ENCODE peak calls at places on chromosomes 1 and 21, in six cellular contexts. One of them, this sample, is unnamed.

GRCh38 chr1:25645641-25646400 is 29.2 kb downstream of the MAN1C1 start:
- DNase-seq in tibial artery: no peak
- DNase-seq in brain microvascular endothelial cell: no peak
- DNase-seq in neural crest cell: no peak
- DNase-seq in MCF 10A: no peak
- DNase-seq in nephron progenitor cell: no peak
- DNase-seq in this sample: no peak

GRCh38 chr1:30786264-30786991 is 28.9 kb upstream of the LAPTM5 start:
- DNase-seq in neural crest cell: peak; percentile 73
- DNase-seq in MCF 10A: peak; percentile 66
- DNase-seq in nephron progenitor cell: no peak
- DNase-seq in brain microvascular endothelial cell: no peak
- DNase-seq in tibial artery: no peak
- DNase-seq in this sample: no peak

GRCh38 chr1:22533244-22533643 is 30.0 kb upstream of the EPHA8 start:
- DNase-seq in neural crest cell: no peak
- DNase-seq in tibial artery: no peak
- DNase-seq in brain microvascular endothelial cell: no peak
- DNase-seq in nephron progenitor cell: no peak
- DNase-seq in MCF 10A: no peak
- DNase-seq in this sample: no peak

GRCh38 chr1:87437663-87438295 is 109.1 kb downstream of the LMO4 start:
- DNase-seq in nephron progenitor cell: no peak
- DNase-seq in neural crest cell: no peak
- DNase-seq in tibial artery: no peak
- DNase-seq in brain microvascular endothelial cell: no peak
- DNase-seq in MCF 10A: no peak
- DNase-seq in this sample: no peak

GRCh38 chr1:245765241-245766000 is 610.6 kb downstream of the KIF26B start:
- DNase-seq in MCF 10A: no peak
- DNase-seq in tibial artery: no peak
- DNase-seq in nephron progenitor cell: no peak
- DNase-seq in brain microvascular endothelial cell: peak; percentile 51
- DNase-seq in neural crest cell: no peak
- DNase-seq in this sample: no peak

GRCh38 chr1:6133146-6133895 is 46.8 kb downstream of the CHD5 start:
- DNase-seq in neural crest cell: no peak
- DNase-seq in nephron progenitor cell: no peak
- DNase-seq in brain microvascular endothelial cell: no peak
- DNase-seq in MCF 10A: no peak
- DNase-seq in tibial artery: no peak
- DNase-seq in this sample: no peak

GRCh38 chr1:55970711-55971110 is 608.7 kb downstream of the PLPP3 start:
- DNase-seq in MCF 10A: peak; percentile 23
- DNase-seq in neural crest cell: no peak
- DNase-seq in tibial artery: no peak
- DNase-seq in brain microvascular endothelial cell: no peak
- DNase-seq in nephron progenitor cell: no peak
- DNase-seq in this sample: no peak

GRCh38 chr1:76620371-76620770 is 246.9 kb upstream of the ST6GALNAC5 start:
- DNase-seq in nephron progenitor cell: no peak
- DNase-seq in neural crest cell: no peak
- DNase-seq in brain microvascular endothelial cell: no peak
- DNase-seq in tibial artery: no peak
- DNase-seq in MCF 10A: no peak
- DNase-seq in this sample: no peak

GRCh38 chr1:156342556-156342955 is 4.2 kb downstream of the TSACC start:
- DNase-seq in tibial artery: no peak
- DNase-seq in nephron progenitor cell: no peak
- DNase-seq in MCF 10A: no peak
- DNase-seq in neural crest cell: no peak
- DNase-seq in brain microvascular endothelial cell: peak; percentile 22
- DNase-seq in this sample: no peak

GRCh38 chr1:89844860-89845259 is 24.0 kb downstream of the LRRC8D start:
- DNase-seq in tibial artery: no peak
- DNase-seq in nephron progenitor cell: no peak
- DNase-seq in brain microvascular endothelial cell: no peak
- DNase-seq in MCF 10A: no peak
- DNase-seq in neural crest cell: no peak
- DNase-seq in this sample: no peak

GRCh38 chr1:88284666-88285366 is 399.3 kb upstream of the PKN2 start:
- DNase-seq in MCF 10A: no peak
- DNase-seq in brain microvascular endothelial cell: no peak
- DNase-seq in neural crest cell: no peak
- DNase-seq in nephron progenitor cell: no peak
- DNase-seq in tibial artery: no peak
- DNase-seq in this sample: no peak

GRCh38 chr1:225449261-225449660 is 21.4 kb upstream of the LBR start:
- DNase-seq in nephron progenitor cell: no peak
- DNase-seq in MCF 10A: peak; percentile 100
- DNase-seq in tibial artery: no peak
- DNase-seq in neural crest cell: no peak
- DNase-seq in brain microvascular endothelial cell: no peak
- DNase-seq in this sample: no peak

GRCh38 chr1:15279576-15280230 is 32.7 kb downstream of the FHAD1 start:
- DNase-seq in nephron progenitor cell: no peak
- DNase-seq in tibial artery: no peak
- DNase-seq in brain microvascular endothelial cell: no peak
- DNase-seq in MCF 10A: no peak
- DNase-seq in neural crest cell: no peak
- DNase-seq in this sample: no peak

GRCh38 chr1:3060601-3061551 is 8.1 kb upstream of the PRDM16 start:
- DNase-seq in nephron progenitor cell: no peak
- DNase-seq in MCF 10A: no peak
- DNase-seq in brain microvascular endothelial cell: no peak
- DNase-seq in neural crest cell: no peak
- DNase-seq in tibial artery: no peak
- DNase-seq in this sample: no peak

GRCh38 chr1:96923753-96924152 is 202.2 kb downstream of the PTBP2 start:
- DNase-seq in neural crest cell: no peak
- DNase-seq in tibial artery: no peak
- DNase-seq in nephron progenitor cell: no peak
- DNase-seq in brain microvascular endothelial cell: no peak
- DNase-seq in MCF 10A: no peak
- DNase-seq in this sample: no peak

GRCh38 chr21:15552914-15553491 is 176.8 kb upstream of the USP25 start:
- DNase-seq in tibial artery: no peak
- DNase-seq in MCF 10A: peak; percentile 41
- DNase-seq in neural crest cell: no peak
- DNase-seq in nephron progenitor cell: no peak
- DNase-seq in brain microvascular endothelial cell: no peak
- DNase-seq in this sample: peak; percentile 4

GRCh38 chr1:206102292-206102936 is 14.8 kb downstream of the AVPR1B start:
- DNase-seq in tibial artery: no peak
- DNase-seq in brain microvascular endothelial cell: no peak
- DNase-seq in MCF 10A: no peak
- DNase-seq in nephron progenitor cell: no peak
- DNase-seq in neural crest cell: no peak
- DNase-seq in this sample: no peak

GRCh38 chr1:185401019-185401418 is 84.0 kb upstream of the IVNS1ABP start:
- DNase-seq in MCF 10A: peak; percentile 66
- DNase-seq in tibial artery: no peak
- DNase-seq in brain microvascular endothelial cell: peak; percentile 90
- DNase-seq in neural crest cell: no peak
- DNase-seq in nephron progenitor cell: no peak
- DNase-seq in this sample: no peak

GRCh38 chr1:52919051-52919719 is 2.4 kb downstream of the ECHDC2 start:
- DNase-seq in nephron progenitor cell: no peak
- DNase-seq in neural crest cell: no peak
- DNase-seq in tibial artery: no peak
- DNase-seq in brain microvascular endothelial cell: no peak
- DNase-seq in MCF 10A: peak; percentile 17
- DNase-seq in this sample: no peak

GRCh38 chr1:117841117-117841650 is 88.2 kb downstream of the GDAP2 start:
- DNase-seq in nephron progenitor cell: no peak
- DNase-seq in tibial artery: no peak
- DNase-seq in MCF 10A: no peak
- DNase-seq in brain microvascular endothelial cell: no peak
- DNase-seq in neural crest cell: no peak
- DNase-seq in this sample: no peak

GRCh38 chr1:107510347-107510746 is 369.5 kb downstream of the NTNG1 start:
- DNase-seq in nephron progenitor cell: no peak
- DNase-seq in brain microvascular endothelial cell: no peak
- DNase-seq in MCF 10A: no peak
- DNase-seq in tibial artery: no peak
- DNase-seq in neural crest cell: no peak
- DNase-seq in this sample: no peak

GRCh38 chr1:18898567-18898966 is 3.8 kb downstream of the ALDH4A1 start:
- DNase-seq in MCF 10A: no peak
- DNase-seq in nephron progenitor cell: no peak
- DNase-seq in tibial artery: no peak
- DNase-seq in brain microvascular endothelial cell: no peak
- DNase-seq in neural crest cell: no peak
- DNase-seq in this sample: no peak

GRCh38 chr1:116360435-116361173 is 12.4 kb upstream of the ATP1A1 start:
- DNase-seq in brain microvascular endothelial cell: no peak
- DNase-seq in neural crest cell: no peak
- DNase-seq in nephron progenitor cell: no peak
- DNase-seq in tibial artery: no peak
- DNase-seq in MCF 10A: peak; percentile 48
- DNase-seq in this sample: peak; percentile 22
- TF ChIP-seq CTCF in brain microvascular endothelial cell: no peak
- TF ChIP-seq CTCF in neural crest cell: peak; percentile 41
- TF ChIP-seq CTCF in nephron progenitor cell: no peak
- TF ChIP-seq CTCF in tibial artery: peak; percentile 36
- TF ChIP-seq CTCF in MCF 10A: peak; percentile 21
- TF ChIP-seq CTCF in this sample: no peak

GRCh38 chr1:160342953-160343869 is at the start of the genes COPA and NCSTN:
- DNase-seq in tibial artery: peak; percentile 95
- DNase-seq in brain microvascular endothelial cell: peak; percentile 97
- DNase-seq in neural crest cell: peak; percentile 86
- DNase-seq in MCF 10A: peak; percentile 98
- DNase-seq in nephron progenitor cell: peak; percentile 90
- DNase-seq in this sample: peak; percentile 90
- TF ChIP-seq CTCF in tibial artery: no peak
- TF ChIP-seq CTCF in brain microvascular endothelial cell: peak; percentile 1
- TF ChIP-seq CTCF in neural crest cell: no peak
- TF ChIP-seq CTCF in MCF 10A: no peak
- TF ChIP-seq CTCF in nephron progenitor cell: no peak
- TF ChIP-seq CTCF in this sample: no peak

GRCh38 chr1:38073926-38074677 is 27.5 kb upstream of the POU3F1 start:
- DNase-seq in MCF 10A: no peak
- DNase-seq in neural crest cell: no peak
- DNase-seq in tibial artery: no peak
- DNase-seq in brain microvascular endothelial cell: no peak
- DNase-seq in nephron progenitor cell: no peak
- DNase-seq in this sample: no peak

GRCh38 chr1:38068220-38068979 is 21.8 kb upstream of the POU3F1 start:
- DNase-seq in tibial artery: no peak
- DNase-seq in MCF 10A: no peak
- DNase-seq in brain microvascular endothelial cell: no peak
- DNase-seq in neural crest cell: no peak
- DNase-seq in nephron progenitor cell: no peak
- DNase-seq in this sample: no peak

GRCh38 chr1:38068980-38069340 is 22.4 kb upstream of the POU3F1 start:
- DNase-seq in MCF 10A: no peak
- DNase-seq in neural crest cell: no peak
- DNase-seq in nephron progenitor cell: no peak
- DNase-seq in brain microvascular endothelial cell: no peak
- DNase-seq in tibial artery: no peak
- DNase-seq in this sample: no peak

GRCh38 chr1:38072858-38073257 is 26.3 kb upstream of the POU3F1 start:
- DNase-seq in brain microvascular endothelial cell: no peak
- DNase-seq in MCF 10A: no peak
- DNase-seq in neural crest cell: no peak
- DNase-seq in tibial artery: no peak
- DNase-seq in nephron progenitor cell: no peak
- DNase-seq in this sample: no peak

DNA sequence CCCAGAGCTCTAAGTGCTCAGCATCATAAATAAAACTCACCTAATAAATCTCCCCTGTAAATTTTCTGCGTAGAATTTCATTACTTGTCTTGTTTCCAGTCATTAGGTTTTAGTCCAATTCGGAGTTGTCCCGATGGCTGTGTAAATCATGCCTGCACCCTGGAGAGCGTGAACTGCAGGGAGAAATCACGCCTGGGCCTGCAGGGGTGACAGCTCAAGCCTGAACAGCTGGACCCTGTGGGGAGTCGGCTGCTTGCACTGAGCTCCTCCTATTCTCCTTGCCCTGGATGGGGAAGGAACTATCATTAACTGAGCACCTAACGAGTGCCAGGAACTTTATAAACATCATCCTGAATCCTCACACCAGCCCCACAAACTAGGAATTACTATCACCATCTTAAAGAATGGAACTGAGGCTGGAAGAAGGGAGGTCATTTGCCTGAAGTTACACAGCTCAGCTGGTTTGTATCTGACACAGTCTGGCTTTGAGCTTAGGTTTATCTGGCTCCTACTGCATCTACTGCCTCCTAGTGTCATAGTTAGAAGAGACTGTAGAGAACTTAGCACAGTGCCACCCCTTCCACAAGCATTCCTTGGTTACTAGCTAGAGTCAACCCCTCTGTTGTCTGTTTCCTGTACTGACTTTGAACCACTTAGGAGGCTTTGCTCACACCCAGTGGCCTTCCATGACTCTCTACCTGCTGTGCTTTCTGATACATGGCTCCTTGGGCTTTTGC is 25.1 kb upstream of the POU3F1 start:
- DNase-seq in nephron progenitor cell: no peak
- DNase-seq in tibial artery: no peak
- DNase-seq in brain microvascular endothelial cell: peak; percentile 35
- DNase-seq in MCF 10A: peak; percentile 35
- DNase-seq in neural crest cell: no peak
- DNase-seq in this sample: peak; percentile 66
- TF ChIP-seq CTCF in nephron progenitor cell: no peak
- TF ChIP-seq CTCF in tibial artery: no peak
- TF ChIP-seq CTCF in brain microvascular endothelial cell: peak; percentile 73
- TF ChIP-seq CTCF in MCF 10A: peak; percentile 22
- TF ChIP-seq CTCF in neural crest cell: peak; percentile 38
- TF ChIP-seq CTCF in this sample: peak; percentile 23

DNA sequence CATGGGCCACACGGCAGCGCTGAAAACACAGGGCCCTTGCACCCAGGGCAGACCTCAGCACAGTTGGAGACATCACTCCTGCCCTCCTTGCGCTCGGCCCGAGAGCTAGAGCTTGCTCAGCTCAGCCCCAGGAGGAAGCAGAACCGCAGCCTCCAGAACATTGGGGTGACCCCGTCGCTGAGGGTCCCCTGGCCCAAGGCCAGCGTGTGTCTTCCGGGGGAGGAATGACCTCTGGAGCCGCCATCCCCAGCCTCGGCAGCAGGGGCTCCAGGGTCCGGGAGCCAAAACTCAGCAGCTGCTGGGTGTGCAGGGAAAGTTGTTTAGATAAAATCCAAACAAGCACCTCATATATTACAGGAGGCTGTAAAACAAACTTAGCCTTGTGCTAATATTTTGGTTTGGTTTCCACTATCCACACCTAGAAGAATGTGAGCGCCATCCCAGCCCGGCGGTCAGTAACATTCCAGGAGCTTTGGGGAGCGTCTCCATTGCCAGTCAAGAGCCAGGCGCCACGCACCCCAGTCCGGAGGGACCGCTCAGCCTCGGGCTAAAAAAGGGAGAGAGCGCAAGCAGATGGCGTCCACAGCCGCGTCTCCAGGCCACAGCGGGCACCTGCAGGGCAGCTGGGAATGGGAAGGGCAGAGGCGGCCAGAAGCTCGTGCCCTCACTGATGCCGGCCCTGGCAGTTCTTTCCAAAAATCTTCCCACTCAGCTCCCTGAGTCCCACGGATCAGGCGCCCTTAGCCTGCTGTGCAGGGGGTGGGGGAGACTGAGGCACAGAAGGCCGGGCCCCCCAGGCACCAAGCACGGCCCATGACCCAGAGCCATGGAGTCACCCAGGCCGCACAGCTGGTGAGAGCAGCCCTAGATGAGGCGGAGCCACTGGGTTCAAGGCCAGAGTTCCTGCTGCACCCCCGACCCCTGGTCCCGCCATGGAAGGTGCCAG is 52.0 kb downstream of the SLX9 start:
- DNase-seq in nephron progenitor cell: no peak
- DNase-seq in MCF 10A: no peak
- DNase-seq in neural crest cell: no peak
- DNase-seq in tibial artery: no peak
- DNase-seq in brain microvascular endothelial cell: no peak
- DNase-seq in this sample: no peak
- TF ChIP-seq CTCF in nephron progenitor cell: no peak
- TF ChIP-seq CTCF in MCF 10A: no peak
- TF ChIP-seq CTCF in neural crest cell: no peak
- TF ChIP-seq CTCF in tibial artery: no peak
- TF ChIP-seq CTCF in brain microvascular endothelial cell: no peak
- TF ChIP-seq CTCF in this sample: no peak